ENCODE peak calls at places on chromosomes 2 and 18, in six cellular contexts. One of them, this sample, is unnamed.

GRCh38 chr2:98142106-98142815 is 55.3 kb downstream of the VWA3B start:
- DNase-seq in GM12878: no peak
- DNase-seq in A673: no peak
- DNase-seq in breast epithelium: no peak
- DNase-seq in endothelial cell of umbilical vein: no peak
- DNase-seq in RWPE1: no peak
- DNase-seq in this sample: no peak

GRCh38 chr2:15842771-15843666 is 97.3 kb upstream of the MYCN start:
- DNase-seq in GM12878: no peak
- DNase-seq in A673: no peak
- DNase-seq in breast epithelium: no peak
- DNase-seq in endothelial cell of umbilical vein: no peak
- DNase-seq in RWPE1: no peak
- DNase-seq in this sample: peak

GRCh38 chr2:150159300-150159699 is 328.2 kb downstream of the RND3 start:
- DNase-seq in GM12878: no peak
- DNase-seq in A673: no peak
- DNase-seq in breast epithelium: no peak
- DNase-seq in endothelial cell of umbilical vein: no peak
- DNase-seq in RWPE1: no peak
- DNase-seq in this sample: no peak

GRCh38 chr2:104405628-104406027 is 448.3 kb upstream of the POU3F3 start:
- DNase-seq in GM12878: no peak
- DNase-seq in A673: no peak
- DNase-seq in breast epithelium: no peak
- DNase-seq in endothelial cell of umbilical vein: no peak
- DNase-seq in RWPE1: no peak
- DNase-seq in this sample: no peak

GRCh38 chr2:239687441-239687840 is 286.6 kb upstream of the HDAC4 start:
- DNase-seq in GM12878: no peak
- DNase-seq in A673: no peak
- DNase-seq in breast epithelium: no peak
- DNase-seq in endothelial cell of umbilical vein: no peak
- DNase-seq in RWPE1: no peak
- DNase-seq in this sample: no peak

GRCh38 chr2:18178736-18179349 is 300.4 kb downstream of the KCNS3 start:
- DNase-seq in GM12878: peak
- DNase-seq in A673: peak
- DNase-seq in breast epithelium: no peak
- DNase-seq in endothelial cell of umbilical vein: peak
- DNase-seq in RWPE1: peak
- DNase-seq in this sample: peak

GRCh38 chr2:159938375-159938774 is 124.0 kb downstream of the PLA2R1 start:
- DNase-seq in GM12878: no peak
- DNase-seq in A673: no peak
- DNase-seq in breast epithelium: no peak
- DNase-seq in endothelial cell of umbilical vein: no peak
- DNase-seq in RWPE1: no peak
- DNase-seq in this sample: no peak

GRCh38 chr2:51290725-51291124 is 258.8 kb upstream of the NRXN1 start:
- DNase-seq in GM12878: no peak
- DNase-seq in A673: no peak
- DNase-seq in breast epithelium: no peak
- DNase-seq in endothelial cell of umbilical vein: peak
- DNase-seq in RWPE1: peak
- DNase-seq in this sample: no peak

GRCh38 chr2:128787616-128788015 is 468.9 kb upstream of the HS6ST1 start:
- DNase-seq in GM12878: no peak
- DNase-seq in A673: no peak
- DNase-seq in breast epithelium: no peak
- DNase-seq in endothelial cell of umbilical vein: no peak
- DNase-seq in RWPE1: no peak
- DNase-seq in this sample: no peak

GRCh38 chr2:223486741-223487140 is 115.4 kb downstream of the SCG2 start:
- DNase-seq in GM12878: no peak
- DNase-seq in A673: no peak
- DNase-seq in breast epithelium: no peak
- DNase-seq in endothelial cell of umbilical vein: no peak
- DNase-seq in RWPE1: no peak
- DNase-seq in this sample: no peak

GRCh38 chr2:210195066-210195852 is 24.1 kb upstream of the KANSL1L start:
- DNase-seq in GM12878: no peak
- DNase-seq in A673: peak
- DNase-seq in breast epithelium: no peak
- DNase-seq in endothelial cell of umbilical vein: peak
- DNase-seq in RWPE1: peak
- DNase-seq in this sample: no peak

GRCh38 chr18:80104364-80104779 is 4.7 kb upstream of the ADNP2 start:
- DNase-seq in GM12878: no peak
- DNase-seq in A673: no peak
- DNase-seq in breast epithelium: no peak
- DNase-seq in endothelial cell of umbilical vein: no peak
- DNase-seq in RWPE1: no peak
- DNase-seq in this sample: no peak

GRCh38 chr2:162091325-162092007 is 17.5 kb upstream of the DPP4 start:
- DNase-seq in GM12878: no peak
- DNase-seq in A673: no peak
- DNase-seq in breast epithelium: no peak
- DNase-seq in endothelial cell of umbilical vein: peak
- DNase-seq in RWPE1: no peak
- DNase-seq in this sample: no peak

GRCh38 chr2:144529841-144530240 is 9.9 kb upstream of the ZEB2 start:
- DNase-seq in GM12878: no peak
- DNase-seq in A673: no peak
- DNase-seq in breast epithelium: no peak
- DNase-seq in endothelial cell of umbilical vein: no peak
- DNase-seq in RWPE1: no peak
- DNase-seq in this sample: no peak

GRCh38 chr2:69305166-69305565 is 81.9 kb downstream of the GFPT1 start:
- DNase-seq in GM12878: no peak
- DNase-seq in A673: no peak
- DNase-seq in breast epithelium: no peak
- DNase-seq in endothelial cell of umbilical vein: no peak
- DNase-seq in RWPE1: no peak
- DNase-seq in this sample: no peak

GRCh38 chr2:117618607-117619006 is 195.9 kb upstream of the DDX18 start:
- DNase-seq in GM12878: no peak
- DNase-seq in A673: no peak
- DNase-seq in breast epithelium: no peak
- DNase-seq in endothelial cell of umbilical vein: no peak
- DNase-seq in RWPE1: no peak
- DNase-seq in this sample: no peak

GRCh38 chr2:203732953-203733510 is 26.6 kb downstream of the CD28 start:
- DNase-seq in GM12878: no peak
- DNase-seq in A673: no peak
- DNase-seq in breast epithelium: no peak
- DNase-seq in endothelial cell of umbilical vein: no peak
- DNase-seq in RWPE1: no peak
- DNase-seq in this sample: no peak

GRCh38 chr2:163878718-163879117 is 142.9 kb upstream of the FIGN start:
- DNase-seq in GM12878: no peak
- DNase-seq in A673: peak
- DNase-seq in breast epithelium: no peak
- DNase-seq in endothelial cell of umbilical vein: peak
- DNase-seq in RWPE1: peak
- DNase-seq in this sample: peak

GRCh38 chr2:201105759-201106158 is 10.2 kb upstream of the CFLAR start:
- DNase-seq in GM12878: no peak
- DNase-seq in A673: no peak
- DNase-seq in breast epithelium: no peak
- DNase-seq in endothelial cell of umbilical vein: no peak
- DNase-seq in RWPE1: no peak
- DNase-seq in this sample: no peak

GRCh38 chr2:45851576-45852304 is 200.3 kb downstream of the PRKCE start:
- DNase-seq in GM12878: no peak
- DNase-seq in A673: no peak
- DNase-seq in breast epithelium: no peak
- DNase-seq in endothelial cell of umbilical vein: no peak
- DNase-seq in RWPE1: peak
- DNase-seq in this sample: no peak

GRCh38 chr2:46047280-46047679 is 249.9 kb upstream of the EPAS1 start:
- DNase-seq in GM12878: no peak
- DNase-seq in A673: no peak
- DNase-seq in breast epithelium: no peak
- DNase-seq in endothelial cell of umbilical vein: peak
- DNase-seq in RWPE1: no peak
- DNase-seq in this sample: no peak

GRCh38 chr2:96788393-96789244 is 27.4 kb upstream of the CNNM3 start:
- DNase-seq in GM12878: no peak
- DNase-seq in A673: no peak
- DNase-seq in breast epithelium: peak
- DNase-seq in endothelial cell of umbilical vein: no peak
- DNase-seq in RWPE1: peak
- DNase-seq in this sample: peak

GRCh38 chr2:231710751-231711676 is 2.7 kb downstream of the PTMA start:
- DNase-seq in GM12878: no peak
- DNase-seq in A673: no peak
- DNase-seq in breast epithelium: no peak
- DNase-seq in endothelial cell of umbilical vein: peak
- DNase-seq in RWPE1: no peak
- DNase-seq in this sample: peak

GRCh38 chr2:176134978-176135575 is 5.6 kb downstream of the HOXD8 start:
- DNase-seq in GM12878: no peak
- DNase-seq in A673: peak
- DNase-seq in breast epithelium: no peak
- DNase-seq in endothelial cell of umbilical vein: peak
- DNase-seq in RWPE1: no peak
- DNase-seq in this sample: peak
- TF ChIP-seq CTCF in GM12878: no peak
- TF ChIP-seq CTCF in A673: no peak
- TF ChIP-seq CTCF in breast epithelium: no peak
- TF ChIP-seq CTCF in endothelial cell of umbilical vein: no peak
- TF ChIP-seq CTCF in RWPE1: no peak
- TF ChIP-seq CTCF in this sample: no peak

GRCh38 chr18:9914334-9914583 is 443 bp downstream of the VAPA start:
- DNase-seq in GM12878: no peak
- DNase-seq in A673: no peak
- DNase-seq in breast epithelium: no peak
- DNase-seq in endothelial cell of umbilical vein: no peak
- DNase-seq in RWPE1: no peak
- DNase-seq in this sample: no peak

GRCh38 chr18:9915291-9916066 is 1.7 kb downstream of the VAPA start:
- DNase-seq in GM12878: no peak
- DNase-seq in A673: no peak
- DNase-seq in breast epithelium: no peak
- DNase-seq in endothelial cell of umbilical vein: no peak
- DNase-seq in RWPE1: no peak
- DNase-seq in this sample: no peak

GRCh38 chr18:9916814-9917213 is 3.0 kb downstream of the VAPA start:
- DNase-seq in GM12878: no peak
- DNase-seq in A673: no peak
- DNase-seq in breast epithelium: no peak
- DNase-seq in endothelial cell of umbilical vein: no peak
- DNase-seq in RWPE1: no peak
- DNase-seq in this sample: no peak

GRCh38 chr18:9914584-9915290 is 921 bp downstream of the VAPA start:
- DNase-seq in GM12878: no peak
- DNase-seq in A673: peak
- DNase-seq in breast epithelium: peak
- DNase-seq in endothelial cell of umbilical vein: peak
- DNase-seq in RWPE1: peak
- DNase-seq in this sample: peak

GRCh38 chr18:9916067-9916684 is 2.4 kb downstream of the VAPA start:
- DNase-seq in GM12878: no peak
- DNase-seq in A673: no peak
- DNase-seq in breast epithelium: no peak
- DNase-seq in endothelial cell of umbilical vein: peak
- DNase-seq in RWPE1: no peak
- DNase-seq in this sample: no peak
- H3K27ac ChIP-seq in GM12878: no peak
- H3K27ac ChIP-seq in A673: no peak
- H3K27ac ChIP-seq in breast epithelium: peak
- H3K27ac ChIP-seq in endothelial cell of umbilical vein: peak
- H3K27ac ChIP-seq in RWPE1: no peak
- H3K27ac ChIP-seq in this sample: peak

GRCh38 chr2:66034467-66034866 is 400.5 kb upstream of the MEIS1 start:
- DNase-seq in GM12878: no peak
- DNase-seq in A673: no peak
- DNase-seq in breast epithelium: no peak
- DNase-seq in endothelial cell of umbilical vein: no peak
- DNase-seq in RWPE1: no peak
- DNase-seq in this sample: no peak

GRCh38 chr2:66032376-66032775 is 402.5 kb upstream of the MEIS1 start:
- DNase-seq in GM12878: no peak
- DNase-seq in A673: no peak
- DNase-seq in breast epithelium: no peak
- DNase-seq in endothelial cell of umbilical vein: no peak
- DNase-seq in RWPE1: no peak
- DNase-seq in this sample: no peak

GRCh38 chr2:66030553-66030952 is 404.4 kb upstream of the MEIS1 start:
- DNase-seq in GM12878: no peak
- DNase-seq in A673: peak
- DNase-seq in breast epithelium: no peak
- DNase-seq in endothelial cell of umbilical vein: no peak
- DNase-seq in RWPE1: peak
- DNase-seq in this sample: no peak
- TF ChIP-seq CTCF in GM12878: no peak
- TF ChIP-seq CTCF in A673: peak
- TF ChIP-seq CTCF in breast epithelium: no peak
- TF ChIP-seq CTCF in endothelial cell of umbilical vein: no peak
- TF ChIP-seq CTCF in RWPE1: no peak
- TF ChIP-seq CTCF in this sample: peak

GRCh38 chr2:218329027-218329825 is 27.4 kb upstream of the CATIP start:
- DNase-seq in GM12878: peak
- DNase-seq in A673: no peak
- DNase-seq in breast epithelium: no peak
- DNase-seq in endothelial cell of umbilical vein: no peak
- DNase-seq in RWPE1: no peak
- DNase-seq in this sample: no peak
- H3K27ac ChIP-seq in GM12878: peak
- H3K27ac ChIP-seq in A673: no peak
- H3K27ac ChIP-seq in breast epithelium: no peak
- H3K27ac ChIP-seq in endothelial cell of umbilical vein: no peak
- H3K27ac ChIP-seq in RWPE1: no peak
- H3K27ac ChIP-seq in this sample: no peak

GRCh38 chr2:10798783-10799182 is 13.8 kb downstream of the PDIA6 start:
- DNase-seq in GM12878: no peak
- DNase-seq in A673: peak
- DNase-seq in breast epithelium: no peak
- DNase-seq in endothelial cell of umbilical vein: no peak
- DNase-seq in RWPE1: no peak
- DNase-seq in this sample: no peak
- TF ChIP-seq CTCF in GM12878: no peak
- TF ChIP-seq CTCF in A673: peak
- TF ChIP-seq CTCF in breast epithelium: no peak
- TF ChIP-seq CTCF in endothelial cell of umbilical vein: no peak
- TF ChIP-seq CTCF in RWPE1: no peak
- TF ChIP-seq CTCF in this sample: no peak

GRCh38 chr2:148967484-148967883 is 71.0 kb upstream of the LYPD6B start:
- DNase-seq in GM12878: no peak
- DNase-seq in A673: no peak
- DNase-seq in breast epithelium: no peak
- DNase-seq in endothelial cell of umbilical vein: no peak
- DNase-seq in RWPE1: no peak
- DNase-seq in this sample: no peak
- H3K27ac ChIP-seq in GM12878: no peak
- H3K27ac ChIP-seq in A673: no peak
- H3K27ac ChIP-seq in breast epithelium: no peak
- H3K27ac ChIP-seq in endothelial cell of umbilical vein: no peak
- H3K27ac ChIP-seq in RWPE1: no peak
- H3K27ac ChIP-seq in this sample: no peak

GRCh38 chr2:70870790-70871189 is 35.2 kb upstream of the CD207 start:
- DNase-seq in GM12878: no peak
- DNase-seq in A673: peak
- DNase-seq in breast epithelium: no peak
- DNase-seq in endothelial cell of umbilical vein: no peak
- DNase-seq in RWPE1: no peak
- DNase-seq in this sample: no peak
- TF ChIP-seq CTCF in GM12878: no peak
- TF ChIP-seq CTCF in A673: no peak
- TF ChIP-seq CTCF in breast epithelium: no peak
- TF ChIP-seq CTCF in endothelial cell of umbilical vein: no peak
- TF ChIP-seq CTCF in RWPE1: no peak
- TF ChIP-seq CTCF in this sample: no peak

This sample was measured in adrenal gland.